ENCODE peak calls at places on chromosome 17, in six cellular contexts. One of them, this sample, is unnamed.
A peak's percentile ranks its signal among the peaks of the same experiment; 100 is the strongest.

GRCh38 chr17:35914354-35914753 is 16.2 kb downstream of the RDM1 start:
- DNase-seq in GM12891: no peak
- DNase-seq in H1: no peak
- DNase-seq in GM12878: no peak
- DNase-seq in HepG2: no peak
- DNase-seq in K562: no peak
- DNase-seq in this sample: no peak

GRCh38 chr17:66383353-66383752 is 80.9 kb downstream of the PRKCA start:
- DNase-seq in GM12878: no peak
- DNase-seq in GM12891: no peak
- DNase-seq in HepG2: no peak
- DNase-seq in K562: no peak
- DNase-seq in H1: no peak
- DNase-seq in this sample: no peak

GRCh38 chr17:56831364-56832095 is 2.2 kb downstream of the C17orf67 start:
- DNase-seq in HepG2: no peak
- DNase-seq in K562: no peak
- DNase-seq in GM12891: no peak
- DNase-seq in H1: no peak
- DNase-seq in GM12878: no peak
- DNase-seq in this sample: no peak

GRCh38 chr17:17994271-17994670 is 21.6 kb downstream of the DRC3 start:
- DNase-seq in GM12878: no peak
- DNase-seq in GM12891: no peak
- DNase-seq in H1: peak; percentile 53
- DNase-seq in K562: no peak
- DNase-seq in HepG2: peak; percentile 56
- DNase-seq in this sample: no peak

GRCh38 chr17:45940826-45941225 is 46.5 kb downstream of the MAPT start:
- DNase-seq in K562: no peak
- DNase-seq in GM12878: no peak
- DNase-seq in H1: no peak
- DNase-seq in GM12891: no peak
- DNase-seq in HepG2: no peak
- DNase-seq in this sample: no peak

GRCh38 chr17:70168979-70169706 is at the start of gene KCNJ2:
- DNase-seq in H1: peak; percentile 56
- DNase-seq in K562: peak; percentile 88
- DNase-seq in GM12878: no peak
- DNase-seq in HepG2: peak; percentile 3
- DNase-seq in GM12891: peak; percentile 63
- DNase-seq in this sample: peak; percentile 57

GRCh38 chr17:47177261-47177660 is 11.8 kb downstream of the CDC27 start:
- DNase-seq in GM12891: no peak
- DNase-seq in K562: no peak
- DNase-seq in GM12878: no peak
- DNase-seq in HepG2: no peak
- DNase-seq in H1: no peak
- DNase-seq in this sample: no peak

GRCh38 chr17:66747561-66748275 is 87.2 kb upstream of the CACNG5 start:
- DNase-seq in GM12878: no peak
- DNase-seq in K562: no peak
- DNase-seq in HepG2: no peak
- DNase-seq in H1: no peak
- DNase-seq in GM12891: no peak
- DNase-seq in this sample: no peak

GRCh38 chr17:13405807-13406206 is 195.9 kb downstream of the HS3ST3A1 start:
- DNase-seq in H1: no peak
- DNase-seq in GM12891: no peak
- DNase-seq in GM12878: no peak
- DNase-seq in K562: no peak
- DNase-seq in HepG2: peak; percentile 33
- DNase-seq in this sample: no peak

GRCh38 chr17:13765701-13766100 is 164.0 kb upstream of the HS3ST3A1 start:
- DNase-seq in HepG2: no peak
- DNase-seq in GM12891: no peak
- DNase-seq in H1: no peak
- DNase-seq in K562: no peak
- DNase-seq in GM12878: no peak
- DNase-seq in this sample: no peak

GRCh38 chr17:65278050-65278819 is 141.1 kb downstream of the RGS9 start:
- DNase-seq in GM12891: peak; percentile 33
- DNase-seq in K562: peak; percentile 61
- DNase-seq in H1: no peak
- DNase-seq in GM12878: no peak
- DNase-seq in HepG2: peak; percentile 70
- DNase-seq in this sample: peak; percentile 38

GRCh38 chr17:65572581-65573282 is 11.3 kb upstream of the AXIN2 start:
- DNase-seq in K562: no peak
- DNase-seq in GM12878: no peak
- DNase-seq in H1: peak; percentile 96
- DNase-seq in HepG2: peak; percentile 68
- DNase-seq in GM12891: no peak
- DNase-seq in this sample: no peak

GRCh38 chr17:44314031-44314430 is 5.6 kb downstream of the RUNDC3A start:
- DNase-seq in GM12878: no peak
- DNase-seq in H1: no peak
- DNase-seq in GM12891: no peak
- DNase-seq in HepG2: no peak
- DNase-seq in K562: no peak
- DNase-seq in this sample: no peak

GRCh38 chr17:81841866-81842265 is 7.0 kb upstream of the PPP1R27 start:
- DNase-seq in K562: no peak
- DNase-seq in GM12878: no peak
- DNase-seq in HepG2: no peak
- DNase-seq in GM12891: no peak
- DNase-seq in H1: no peak
- DNase-seq in this sample: no peak

GRCh38 chr17:47891545-47892088 is 4.4 kb upstream of the SP2 start:
- DNase-seq in H1: no peak
- DNase-seq in K562: no peak
- DNase-seq in HepG2: no peak
- DNase-seq in GM12891: no peak
- DNase-seq in GM12878: no peak
- DNase-seq in this sample: no peak

GRCh38 chr17:76922084-76922483 is 53.9 kb downstream of the MGAT5B start:
- DNase-seq in GM12878: no peak
- DNase-seq in H1: no peak
- DNase-seq in K562: no peak
- DNase-seq in HepG2: no peak
- DNase-seq in GM12891: no peak
- DNase-seq in this sample: no peak

GRCh38 chr17:2926019-2926650 is 129.9 kb downstream of the RAP1GAP2 start:
- DNase-seq in K562: no peak
- DNase-seq in GM12878: no peak
- DNase-seq in HepG2: no peak
- DNase-seq in H1: no peak
- DNase-seq in GM12891: no peak
- DNase-seq in this sample: no peak

GRCh38 chr17:74858672-74859438 is 830 bp downstream of the GRIN2C start:
- DNase-seq in H1: no peak
- DNase-seq in GM12878: no peak
- DNase-seq in HepG2: no peak
- DNase-seq in K562: no peak
- DNase-seq in GM12891: no peak
- DNase-seq in this sample: no peak

GRCh38 chr17:19448341-19449268 is 37.6 kb downstream of the RNF112 start:
- DNase-seq in GM12878: no peak
- DNase-seq in GM12891: no peak
- DNase-seq in K562: no peak
- DNase-seq in H1: no peak
- DNase-seq in HepG2: peak; percentile 19
- DNase-seq in this sample: no peak

GRCh38 chr17:2262146-2262587 is 41.4 kb downstream of the SMG6 start:
- DNase-seq in GM12878: no peak
- DNase-seq in HepG2: no peak
- DNase-seq in GM12891: no peak
- DNase-seq in K562: no peak
- DNase-seq in H1: no peak
- DNase-seq in this sample: no peak

GRCh38 chr17:9002610-9003354 is 18.5 kb upstream of the NTN1 start:
- DNase-seq in K562: no peak
- DNase-seq in GM12891: peak; percentile 70
- DNase-seq in HepG2: no peak
- DNase-seq in H1: no peak
- DNase-seq in GM12878: no peak
- DNase-seq in this sample: peak; percentile 67

GRCh38 chr17:7839890-7840260 is 5.9 kb downstream of the KDM6B start:
- DNase-seq in HepG2: peak; percentile 28
- DNase-seq in H1: no peak
- DNase-seq in K562: no peak
- DNase-seq in GM12878: no peak
- DNase-seq in GM12891: no peak
- DNase-seq in this sample: no peak

GRCh38 chr17:75876938-75877751 is 1.2 kb downstream of the TRIM47 start:
- DNase-seq in H1: no peak
- DNase-seq in GM12891: no peak
- DNase-seq in GM12878: no peak
- DNase-seq in HepG2: peak; percentile 74
- DNase-seq in K562: no peak
- DNase-seq in this sample: no peak

GRCh38 chr17:42568341-42569111 is 1.6 kb downstream of the MLX start:
- DNase-seq in H1: no peak
- DNase-seq in HepG2: no peak
- DNase-seq in GM12891: no peak
- DNase-seq in GM12878: no peak
- DNase-seq in K562: no peak
- DNase-seq in this sample: no peak
- TF ChIP-seq POLR2A in H1: no peak
- TF ChIP-seq POLR2A in HepG2: no peak
- TF ChIP-seq POLR2A in GM12891: no peak
- TF ChIP-seq POLR2A in GM12878: no peak
- TF ChIP-seq POLR2A in K562: no peak
- TF ChIP-seq POLR2A in this sample: no peak

GRCh38 chr17:80303824-80304223 is 43.2 kb downstream of the RNF213 start:
- DNase-seq in GM12891: no peak
- DNase-seq in HepG2: no peak
- DNase-seq in GM12878: no peak
- DNase-seq in K562: no peak
- DNase-seq in H1: no peak
- DNase-seq in this sample: no peak
- TF ChIP-seq TAF1 in GM12891: no peak
- TF ChIP-seq TAF1 in HepG2: no peak
- TF ChIP-seq TAF1 in GM12878: no peak
- TF ChIP-seq TAF1 in K562: no peak
- TF ChIP-seq TAF1 in H1: no peak
- TF ChIP-seq TAF1 in this sample: no peak

GRCh38 chr17:50806141-50806643 is 29.2 kb upstream of the WFIKKN2 start:
- DNase-seq in HepG2: peak; percentile 73
- DNase-seq in GM12878: no peak
- DNase-seq in H1: no peak
- DNase-seq in K562: no peak
- DNase-seq in GM12891: no peak
- DNase-seq in this sample: no peak
- TF ChIP-seq POLR2A in HepG2: no peak
- TF ChIP-seq POLR2A in GM12878: no peak
- TF ChIP-seq POLR2A in H1: no peak
- TF ChIP-seq POLR2A in K562: no peak
- TF ChIP-seq POLR2A in GM12891: no peak
- TF ChIP-seq POLR2A in this sample: no peak

GRCh38 chr17:82848022-82848592 is 8.3 kb upstream of the ZNF750 start:
- DNase-seq in GM12878: no peak
- DNase-seq in K562: no peak
- DNase-seq in GM12891: no peak
- DNase-seq in HepG2: peak; percentile 83
- DNase-seq in H1: no peak
- DNase-seq in this sample: no peak

GRCh38 chr17:82843904-82844640 is 4.2 kb upstream of the ZNF750 start:
- DNase-seq in HepG2: no peak
- DNase-seq in H1: no peak
- DNase-seq in GM12891: no peak
- DNase-seq in K562: no peak
- DNase-seq in GM12878: no peak
- DNase-seq in this sample: no peak

GRCh38 chr17:82845163-82845807 is 5.5 kb upstream of the ZNF750 start:
- DNase-seq in GM12891: no peak
- DNase-seq in K562: no peak
- DNase-seq in HepG2: no peak
- DNase-seq in GM12878: no peak
- DNase-seq in H1: no peak
- DNase-seq in this sample: no peak

GRCh38 chr17:82844796-82845162 is 5.0 kb upstream of the ZNF750 start:
- DNase-seq in HepG2: no peak
- DNase-seq in GM12878: no peak
- DNase-seq in K562: no peak
- DNase-seq in H1: no peak
- DNase-seq in GM12891: no peak
- DNase-seq in this sample: no peak

DNA sequence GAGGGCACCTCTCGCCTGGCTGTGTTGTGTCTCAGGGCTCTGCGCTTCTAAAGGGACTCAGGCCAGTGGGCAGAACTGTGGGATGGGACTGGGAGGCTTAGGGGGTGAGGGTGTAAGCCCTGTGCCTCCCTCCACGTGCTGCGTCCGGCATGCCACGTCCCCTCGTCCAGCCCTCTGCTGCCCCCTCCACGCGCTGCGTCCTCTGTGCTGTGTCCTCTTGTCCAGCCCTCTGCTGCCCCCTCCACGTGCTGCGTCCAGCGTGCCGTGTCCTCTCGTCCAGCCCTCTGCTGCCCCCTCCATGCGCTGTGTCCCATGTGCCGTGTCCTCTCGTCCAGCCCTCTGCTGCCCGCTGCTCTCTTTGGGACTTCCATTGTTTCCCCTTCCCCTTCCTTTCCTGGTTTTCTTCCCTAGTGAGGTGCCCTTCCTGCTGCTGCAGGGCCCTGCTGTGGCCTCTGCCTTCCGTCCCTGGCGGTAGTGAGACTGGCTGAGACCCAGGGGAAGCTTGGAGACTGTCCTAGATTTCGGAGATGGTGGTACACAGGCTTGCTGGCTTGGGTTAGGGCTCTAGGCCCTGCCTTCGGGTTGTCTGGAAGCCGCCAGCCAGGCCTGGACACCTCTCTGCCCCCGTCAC is 6.4 kb upstream of the ZNF750 start:
- DNase-seq in GM12891: no peak
- DNase-seq in K562: no peak
- DNase-seq in H1: no peak
- DNase-seq in HepG2: no peak
- DNase-seq in GM12878: no peak
- DNase-seq in this sample: no peak
- TF ChIP-seq TAF1 in GM12891: no peak
- TF ChIP-seq TAF1 in K562: no peak
- TF ChIP-seq TAF1 in H1: no peak
- TF ChIP-seq TAF1 in HepG2: no peak
- TF ChIP-seq TAF1 in GM12878: no peak
- TF ChIP-seq TAF1 in this sample: no peak

GRCh38 chr17:73092518-73093135 is at the start of gene SLC39A11:
- DNase-seq in GM12891: peak; percentile 87
- DNase-seq in GM12878: peak; percentile 67
- DNase-seq in H1: peak; percentile 80
- DNase-seq in HepG2: peak; percentile 92
- DNase-seq in K562: peak; percentile 94
- DNase-seq in this sample: peak; percentile 88
- TF ChIP-seq POLR2A in GM12891: peak; percentile 87
- TF ChIP-seq POLR2A in GM12878: peak; percentile 94
- TF ChIP-seq POLR2A in H1: no peak
- TF ChIP-seq POLR2A in HepG2: peak; percentile 79
- TF ChIP-seq POLR2A in K562: peak; percentile 82
- TF ChIP-seq POLR2A in this sample: peak; percentile 87